ENCODE peak calls at places on chromosomes 6 and 20, in seven cellular contexts. G is SW480, P is GOT3, W is ACHN, C is WTC11, K is AG09309, L is HepG2. I is an unnamed sample.

GRCh38 chr6:9948600-9949138 is 466.2 kb downstream of the TFAP2A start:
- DNase-seq in K (no peak), L (no peak), P (no peak), G (no peak), C (no peak), W (no peak), I (no peak)

GRCh38 chr20:46767127-46767761 is 57.8 kb downstream of the SLC2A10 start:
- DNase-seq in K (no peak), W (peak), L (peak), G (peak), C (peak), P (no peak), I (no peak)

GRCh38 chr6:98946877-98947410 is 802 bp downstream of the FBXL4 start:
- DNase-seq in G (peak), K (no peak), W (peak), C (no peak), P (no peak), L (no peak), I (no peak)

GRCh38 chr6:15947923-15948322 is 181.0 kb upstream of the MYLIP start:
- DNase-seq in P (no peak), C (no peak), G (no peak), K (no peak), W (no peak), L (no peak), I (no peak)

GRCh38 chr20:15925376-15925775 is 647.9 kb downstream of the KIF16B start:
- DNase-seq in W (no peak), G (no peak), L (no peak), P (no peak), K (no peak), C (no peak), I (no peak)

GRCh38 chr20:38888059-38888831 is 38.0 kb upstream of the FAM83D start:
- DNase-seq in C (no peak), W (no peak), P (no peak), G (no peak), K (no peak), L (peak), I (no peak)

GRCh38 chr20:60137657-60138245 is 179.5 kb downstream of the CDH26 start:
- DNase-seq in W (peak), L (no peak), G (peak), P (no peak), C (peak), K (no peak), I (no peak)

GRCh38 chr6:113599444-113599843 is 257.7 kb upstream of the MARCKS start:
- DNase-seq in C (no peak), W (no peak), P (no peak), L (no peak), G (no peak), K (no peak), I (no peak)

GRCh38 chr6:30955367-30956042 is 14.7 kb downstream of the MUCL3 start:
- DNase-seq in C (peak), W (no peak), G (peak), P (no peak), L (no peak), K (no peak), I (no peak)

GRCh38 chr20:23399568-23400241 is 21.6 kb downstream of the NAPB start:
- DNase-seq in L (no peak), K (peak), P (no peak), W (no peak), C (no peak), G (peak), I (no peak)

I was measured in type B pancreatic cell.